ENCODE peak calls at places on chromosomes 7 and 10, in ten cellular contexts. One of them, this sample, is unnamed.

GRCh38 chr7:77537595-77538185 is 595 bp downstream of the PTPN12 start:
- DNase-seq in T follicular helper cell: no peak
- DNase-seq in T-cell: peak; percentile 33
- DNase-seq in HL-60: peak; percentile 43
- DNase-seq in left lobe of liver: peak; percentile 65
- DNase-seq in T-helper 17 cell: peak; percentile 17
- DNase-seq in PC-3: peak; percentile 29
- DNase-seq in ACHN: peak; percentile 62
- DNase-seq in H4: peak; percentile 37
- DNase-seq in fibroblast of mammary gland: no peak
- DNase-seq in this sample: peak; percentile 54

GRCh38 chr7:157499121-157499834 is 162.5 kb downstream of the DNAJB6 start:
- DNase-seq in T follicular helper cell: no peak
- DNase-seq in T-cell: no peak
- DNase-seq in HL-60: no peak
- DNase-seq in left lobe of liver: peak; percentile 37
- DNase-seq in T-helper 17 cell: no peak
- DNase-seq in PC-3: no peak
- DNase-seq in ACHN: no peak
- DNase-seq in H4: no peak
- DNase-seq in fibroblast of mammary gland: no peak
- DNase-seq in this sample: no peak

GRCh38 chr10:34254596-34254995 is 560.5 kb downstream of the PARD3 start:
- DNase-seq in T follicular helper cell: no peak
- DNase-seq in T-cell: no peak
- DNase-seq in HL-60: no peak
- DNase-seq in left lobe of liver: no peak
- DNase-seq in T-helper 17 cell: no peak
- DNase-seq in PC-3: peak; percentile 100
- DNase-seq in ACHN: peak; percentile 45
- DNase-seq in H4: peak; percentile 28
- DNase-seq in fibroblast of mammary gland: peak; percentile 82
- DNase-seq in this sample: peak; percentile 82

GRCh38 chr10:60892571-60892970 is 51.4 kb downstream of the RHOBTB1 start:
- DNase-seq in T follicular helper cell: no peak
- DNase-seq in T-cell: no peak
- DNase-seq in HL-60: no peak
- DNase-seq in left lobe of liver: no peak
- DNase-seq in T-helper 17 cell: no peak
- DNase-seq in PC-3: no peak
- DNase-seq in ACHN: no peak
- DNase-seq in H4: no peak
- DNase-seq in fibroblast of mammary gland: no peak
- DNase-seq in this sample: no peak

GRCh38 chr7:87038993-87039716 is 20.3 kb downstream of the ELAPOR2 start:
- DNase-seq in T follicular helper cell: no peak
- DNase-seq in T-cell: no peak
- DNase-seq in HL-60: no peak
- DNase-seq in left lobe of liver: no peak
- DNase-seq in T-helper 17 cell: no peak
- DNase-seq in PC-3: peak; percentile 30
- DNase-seq in ACHN: peak; percentile 31
- DNase-seq in H4: no peak
- DNase-seq in fibroblast of mammary gland: no peak
- DNase-seq in this sample: no peak

GRCh38 chr7:97421307-97421905 is 303.9 kb downstream of the SDHAF3 start:
- DNase-seq in T follicular helper cell: no peak
- DNase-seq in T-cell: no peak
- DNase-seq in HL-60: no peak
- DNase-seq in left lobe of liver: no peak
- DNase-seq in T-helper 17 cell: no peak
- DNase-seq in PC-3: no peak
- DNase-seq in ACHN: no peak
- DNase-seq in H4: peak; percentile 39
- DNase-seq in fibroblast of mammary gland: no peak
- DNase-seq in this sample: no peak

GRCh38 chr10:97923057-97923456 is 73.4 kb downstream of the GOLGA7B start:
- DNase-seq in T follicular helper cell: no peak
- DNase-seq in T-cell: no peak
- DNase-seq in HL-60: no peak
- DNase-seq in left lobe of liver: no peak
- DNase-seq in T-helper 17 cell: no peak
- DNase-seq in PC-3: no peak
- DNase-seq in ACHN: no peak
- DNase-seq in H4: no peak
- DNase-seq in fibroblast of mammary gland: no peak
- DNase-seq in this sample: no peak

GRCh38 chr7:99459087-99459486 is 6.9 kb downstream of the ATP5MF start:
- DNase-seq in T follicular helper cell: no peak
- DNase-seq in T-cell: peak; percentile 24
- DNase-seq in HL-60: peak; percentile 56
- DNase-seq in left lobe of liver: no peak
- DNase-seq in T-helper 17 cell: no peak
- DNase-seq in PC-3: peak; percentile 43
- DNase-seq in ACHN: peak; percentile 67
- DNase-seq in H4: no peak
- DNase-seq in fibroblast of mammary gland: peak; percentile 44
- DNase-seq in this sample: no peak

GRCh38 chr10:79430506-79430905 is 14.9 kb downstream of the ZCCHC24 start:
- DNase-seq in T follicular helper cell: no peak
- DNase-seq in T-cell: no peak
- DNase-seq in HL-60: no peak
- DNase-seq in left lobe of liver: no peak
- DNase-seq in T-helper 17 cell: no peak
- DNase-seq in PC-3: no peak
- DNase-seq in ACHN: no peak
- DNase-seq in H4: no peak
- DNase-seq in fibroblast of mammary gland: no peak
- DNase-seq in this sample: no peak

GRCh38 chr7:108247646-108248045 is 117.5 kb upstream of the LAMB4 start:
- DNase-seq in T follicular helper cell: no peak
- DNase-seq in T-cell: no peak
- DNase-seq in HL-60: no peak
- DNase-seq in left lobe of liver: no peak
- DNase-seq in T-helper 17 cell: no peak
- DNase-seq in PC-3: peak; percentile 53
- DNase-seq in ACHN: no peak
- DNase-seq in H4: no peak
- DNase-seq in fibroblast of mammary gland: no peak
- DNase-seq in this sample: no peak

GRCh38 chr10:107740962-107741690 is 576.6 kb upstream of the SORCS1 start:
- DNase-seq in T follicular helper cell: no peak
- DNase-seq in T-cell: no peak
- DNase-seq in HL-60: no peak
- DNase-seq in left lobe of liver: no peak
- DNase-seq in T-helper 17 cell: no peak
- DNase-seq in PC-3: peak; percentile 10
- DNase-seq in ACHN: no peak
- DNase-seq in H4: peak; percentile 8
- DNase-seq in fibroblast of mammary gland: peak; percentile 53
- DNase-seq in this sample: no peak

This sample was measured in RWPE1.